ENCODE peak calls at places on chromosomes 5 and 9, in ten cellular contexts. One of them, this sample, is unnamed.

GRCh38 chr5:6419340-6419852 is 29.3 kb upstream of the UBE2QL1 start:
- DNase-seq in cardiac fibroblast: no peak
- DNase-seq in bronchial epithelial cell: peak; percentile 89
- DNase-seq in CD4-positive, alpha-beta T cell: no peak
- DNase-seq in HFF-Myc: no peak
- DNase-seq in PC-3: peak; percentile 97
- DNase-seq in GM23338: no peak
- DNase-seq in thoracic aorta: no peak
- DNase-seq in keratinocyte: no peak
- DNase-seq in GM13976: no peak
- DNase-seq in this sample: no peak

GRCh38 chr5:82330921-82331320 is 52.8 kb upstream of the RPS23 start:
- DNase-seq in cardiac fibroblast: no peak
- DNase-seq in bronchial epithelial cell: no peak
- DNase-seq in CD4-positive, alpha-beta T cell: no peak
- DNase-seq in HFF-Myc: no peak
- DNase-seq in PC-3: no peak
- DNase-seq in GM23338: no peak
- DNase-seq in thoracic aorta: no peak
- DNase-seq in keratinocyte: no peak
- DNase-seq in GM13976: no peak
- DNase-seq in this sample: no peak

GRCh38 chr9:84368593-84368992 is 28.0 kb upstream of the SLC28A3 start:
- DNase-seq in cardiac fibroblast: no peak
- DNase-seq in bronchial epithelial cell: no peak
- DNase-seq in CD4-positive, alpha-beta T cell: no peak
- DNase-seq in HFF-Myc: no peak
- DNase-seq in PC-3: no peak
- DNase-seq in GM23338: no peak
- DNase-seq in thoracic aorta: no peak
- DNase-seq in keratinocyte: no peak
- DNase-seq in GM13976: no peak
- DNase-seq in this sample: no peak

GRCh38 chr5:36590513-36591286 is 15.7 kb upstream of the SLC1A3 start:
- DNase-seq in cardiac fibroblast: no peak
- DNase-seq in bronchial epithelial cell: no peak
- DNase-seq in CD4-positive, alpha-beta T cell: no peak
- DNase-seq in HFF-Myc: no peak
- DNase-seq in PC-3: no peak
- DNase-seq in GM23338: peak; percentile 33
- DNase-seq in thoracic aorta: no peak
- DNase-seq in keratinocyte: no peak
- DNase-seq in GM13976: no peak
- DNase-seq in this sample: no peak

GRCh38 chr5:145236127-145236526 is 599.0 kb downstream of the PRELID2 start:
- DNase-seq in cardiac fibroblast: peak; percentile 53
- DNase-seq in bronchial epithelial cell: no peak
- DNase-seq in CD4-positive, alpha-beta T cell: no peak
- DNase-seq in HFF-Myc: no peak
- DNase-seq in PC-3: no peak
- DNase-seq in GM23338: no peak
- DNase-seq in thoracic aorta: no peak
- DNase-seq in keratinocyte: no peak
- DNase-seq in GM13976: no peak
- DNase-seq in this sample: no peak

GRCh38 chr9:109198736-109199384 is 31.8 kb upstream of the FRRS1L start:
- DNase-seq in cardiac fibroblast: no peak
- DNase-seq in bronchial epithelial cell: no peak
- DNase-seq in CD4-positive, alpha-beta T cell: no peak
- DNase-seq in HFF-Myc: no peak
- DNase-seq in PC-3: peak; percentile 28
- DNase-seq in GM23338: peak; percentile 66
- DNase-seq in thoracic aorta: no peak
- DNase-seq in keratinocyte: no peak
- DNase-seq in GM13976: no peak
- DNase-seq in this sample: no peak

GRCh38 chr5:138657360-138657759 is 82.2 kb upstream of the HSPA9 start:
- DNase-seq in cardiac fibroblast: no peak
- DNase-seq in bronchial epithelial cell: no peak
- DNase-seq in CD4-positive, alpha-beta T cell: no peak
- DNase-seq in HFF-Myc: no peak
- DNase-seq in PC-3: no peak
- DNase-seq in GM23338: no peak
- DNase-seq in thoracic aorta: no peak
- DNase-seq in keratinocyte: no peak
- DNase-seq in GM13976: no peak
- DNase-seq in this sample: no peak

GRCh38 chr5:127042593-127042992 is 12.2 kb upstream of the MARCHF3 start:
- DNase-seq in cardiac fibroblast: peak; percentile 49
- DNase-seq in bronchial epithelial cell: no peak
- DNase-seq in CD4-positive, alpha-beta T cell: no peak
- DNase-seq in HFF-Myc: no peak
- DNase-seq in PC-3: no peak
- DNase-seq in GM23338: peak; percentile 28
- DNase-seq in thoracic aorta: no peak
- DNase-seq in keratinocyte: no peak
- DNase-seq in GM13976: no peak
- DNase-seq in this sample: no peak

GRCh38 chr9:69254223-69254622 is 70.8 kb upstream of the ENTREP1 start:
- DNase-seq in cardiac fibroblast: no peak
- DNase-seq in bronchial epithelial cell: no peak
- DNase-seq in CD4-positive, alpha-beta T cell: no peak
- DNase-seq in HFF-Myc: no peak
- DNase-seq in PC-3: no peak
- DNase-seq in GM23338: no peak
- DNase-seq in thoracic aorta: no peak
- DNase-seq in keratinocyte: no peak
- DNase-seq in GM13976: no peak
- DNase-seq in this sample: no peak

GRCh38 chr5:38079625-38080402 is 178.5 kb upstream of the EGFLAM start:
- DNase-seq in cardiac fibroblast: no peak
- DNase-seq in bronchial epithelial cell: no peak
- DNase-seq in CD4-positive, alpha-beta T cell: no peak
- DNase-seq in HFF-Myc: no peak
- DNase-seq in PC-3: no peak
- DNase-seq in GM23338: no peak
- DNase-seq in thoracic aorta: no peak
- DNase-seq in keratinocyte: no peak
- DNase-seq in GM13976: no peak
- DNase-seq in this sample: no peak

GRCh38 chr5:92320446-92320845 is 937.3 kb upstream of the ARRDC3 start:
- DNase-seq in cardiac fibroblast: no peak
- DNase-seq in bronchial epithelial cell: no peak
- DNase-seq in CD4-positive, alpha-beta T cell: no peak
- DNase-seq in HFF-Myc: no peak
- DNase-seq in PC-3: no peak
- DNase-seq in GM23338: no peak
- DNase-seq in thoracic aorta: no peak
- DNase-seq in keratinocyte: no peak
- DNase-seq in GM13976: no peak
- DNase-seq in this sample: no peak

GRCh38 chr5:57950616-57951228 is 468.1 kb upstream of the ACTBL2 start:
- DNase-seq in cardiac fibroblast: no peak
- DNase-seq in bronchial epithelial cell: no peak
- DNase-seq in CD4-positive, alpha-beta T cell: no peak
- DNase-seq in HFF-Myc: no peak
- DNase-seq in PC-3: no peak
- DNase-seq in GM23338: peak; percentile 25
- DNase-seq in thoracic aorta: no peak
- DNase-seq in keratinocyte: no peak
- DNase-seq in GM13976: no peak
- DNase-seq in this sample: no peak

GRCh38 chr9:108207611-108208051 is 648.2 kb downstream of the ACTL7B start:
- DNase-seq in cardiac fibroblast: no peak
- DNase-seq in bronchial epithelial cell: no peak
- DNase-seq in CD4-positive, alpha-beta T cell: no peak
- DNase-seq in HFF-Myc: peak; percentile 85
- DNase-seq in PC-3: no peak
- DNase-seq in GM23338: no peak
- DNase-seq in thoracic aorta: no peak
- DNase-seq in keratinocyte: no peak
- DNase-seq in GM13976: no peak
- DNase-seq in this sample: no peak

GRCh38 chr5:98827161-98827560 is 53.7 kb downstream of the RGMB start:
- DNase-seq in cardiac fibroblast: peak; percentile 75
- DNase-seq in bronchial epithelial cell: peak; percentile 59
- DNase-seq in CD4-positive, alpha-beta T cell: no peak
- DNase-seq in HFF-Myc: peak; percentile 26
- DNase-seq in PC-3: peak; percentile 80
- DNase-seq in GM23338: peak; percentile 70
- DNase-seq in thoracic aorta: no peak
- DNase-seq in keratinocyte: no peak
- DNase-seq in GM13976: peak; percentile 34
- DNase-seq in this sample: no peak

DNA sequence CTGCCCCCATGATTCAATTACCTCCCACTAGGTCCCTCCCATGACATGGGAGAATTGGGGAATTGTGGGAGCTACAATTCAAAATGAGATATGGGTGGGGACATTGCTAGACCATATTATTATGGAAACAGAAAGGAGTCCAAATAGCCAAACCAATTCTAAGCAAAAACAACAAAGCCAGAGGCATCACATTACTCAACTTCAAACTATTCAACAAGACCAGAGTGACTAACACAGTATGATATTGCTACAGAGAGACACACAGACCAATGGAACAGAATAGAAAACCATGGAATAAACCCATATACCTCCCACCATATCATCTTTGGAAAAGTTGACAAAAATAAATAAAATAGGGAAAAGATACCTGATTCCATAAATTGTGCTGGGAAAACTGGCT is 710.5 kb upstream of the CDH9 start:
- DNase-seq in cardiac fibroblast: peak; percentile 1
- DNase-seq in bronchial epithelial cell: peak; percentile 56
- DNase-seq in CD4-positive, alpha-beta T cell: no peak
- DNase-seq in HFF-Myc: no peak
- DNase-seq in PC-3: peak; percentile 14
- DNase-seq in GM23338: no peak
- DNase-seq in thoracic aorta: no peak
- DNase-seq in keratinocyte: no peak
- DNase-seq in GM13976: no peak
- DNase-seq in this sample: no peak
- TF ChIP-seq CTCF in cardiac fibroblast: no peak
- TF ChIP-seq CTCF in bronchial epithelial cell: no peak
- TF ChIP-seq CTCF in CD4-positive, alpha-beta T cell: no peak
- TF ChIP-seq CTCF in HFF-Myc: no peak
- TF ChIP-seq CTCF in PC-3: no peak
- TF ChIP-seq CTCF in GM23338: no peak
- TF ChIP-seq CTCF in thoracic aorta: no peak
- TF ChIP-seq CTCF in keratinocyte: no peak
- TF ChIP-seq CTCF in GM13976: no peak
- TF ChIP-seq CTCF in this sample: no peak

GRCh38 chr5:168691891-168692290 is 112.7 kb upstream of the PANK3 start:
- DNase-seq in cardiac fibroblast: no peak
- DNase-seq in bronchial epithelial cell: no peak
- DNase-seq in CD4-positive, alpha-beta T cell: no peak
- DNase-seq in HFF-Myc: no peak
- DNase-seq in PC-3: no peak
- DNase-seq in GM23338: no peak
- DNase-seq in thoracic aorta: no peak
- DNase-seq in keratinocyte: no peak
- DNase-seq in GM13976: no peak
- DNase-seq in this sample: no peak
- TF ChIP-seq CTCF in cardiac fibroblast: no peak
- TF ChIP-seq CTCF in bronchial epithelial cell: no peak
- TF ChIP-seq CTCF in CD4-positive, alpha-beta T cell: no peak
- TF ChIP-seq CTCF in HFF-Myc: no peak
- TF ChIP-seq CTCF in PC-3: no peak
- TF ChIP-seq CTCF in GM23338: no peak
- TF ChIP-seq CTCF in thoracic aorta: no peak
- TF ChIP-seq CTCF in keratinocyte: no peak
- TF ChIP-seq CTCF in GM13976: no peak
- TF ChIP-seq CTCF in this sample: no peak

GRCh38 chr9:129209109-129209508 is 31.0 kb upstream of the IER5L start:
- DNase-seq in cardiac fibroblast: no peak
- DNase-seq in bronchial epithelial cell: no peak
- DNase-seq in CD4-positive, alpha-beta T cell: no peak
- DNase-seq in HFF-Myc: no peak
- DNase-seq in PC-3: no peak
- DNase-seq in GM23338: peak; percentile 62
- DNase-seq in thoracic aorta: no peak
- DNase-seq in keratinocyte: no peak
- DNase-seq in GM13976: no peak
- DNase-seq in this sample: no peak
- TF ChIP-seq CTCF in cardiac fibroblast: no peak
- TF ChIP-seq CTCF in bronchial epithelial cell: no peak
- TF ChIP-seq CTCF in CD4-positive, alpha-beta T cell: no peak
- TF ChIP-seq CTCF in HFF-Myc: no peak
- TF ChIP-seq CTCF in PC-3: no peak
- TF ChIP-seq CTCF in GM23338: no peak
- TF ChIP-seq CTCF in thoracic aorta: no peak
- TF ChIP-seq CTCF in keratinocyte: no peak
- TF ChIP-seq CTCF in GM13976: no peak
- TF ChIP-seq CTCF in this sample: no peak

DNA sequence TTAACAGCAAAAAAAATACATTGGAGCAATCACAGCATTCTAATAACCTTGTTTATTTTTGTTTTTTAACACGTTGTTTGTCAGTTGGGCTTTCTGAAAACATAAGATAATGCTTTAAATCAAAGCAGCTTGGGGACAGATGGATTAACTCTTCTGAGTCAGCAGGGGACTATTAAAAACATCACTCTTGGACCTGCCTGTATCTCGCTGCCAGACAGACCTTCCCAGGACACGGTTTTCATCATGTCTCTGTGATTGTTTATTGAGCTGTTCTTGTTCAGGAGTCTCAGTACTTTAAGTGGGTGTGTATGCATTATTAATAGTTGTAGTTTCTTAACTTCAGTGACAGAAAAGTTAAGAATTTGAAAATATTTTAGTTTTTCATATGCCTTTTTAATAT is 173.2 kb downstream of the SH3GL2 start:
- DNase-seq in cardiac fibroblast: no peak
- DNase-seq in bronchial epithelial cell: no peak
- DNase-seq in CD4-positive, alpha-beta T cell: no peak
- DNase-seq in HFF-Myc: no peak
- DNase-seq in PC-3: no peak
- DNase-seq in GM23338: no peak
- DNase-seq in thoracic aorta: no peak
- DNase-seq in keratinocyte: no peak
- DNase-seq in GM13976: no peak
- DNase-seq in this sample: no peak
- TF ChIP-seq CTCF in cardiac fibroblast: no peak
- TF ChIP-seq CTCF in bronchial epithelial cell: no peak
- TF ChIP-seq CTCF in CD4-positive, alpha-beta T cell: no peak
- TF ChIP-seq CTCF in HFF-Myc: no peak
- TF ChIP-seq CTCF in PC-3: no peak
- TF ChIP-seq CTCF in GM23338: no peak
- TF ChIP-seq CTCF in thoracic aorta: no peak
- TF ChIP-seq CTCF in keratinocyte: no peak
- TF ChIP-seq CTCF in GM13976: no peak
- TF ChIP-seq CTCF in this sample: no peak

This sample was measured in GM13977.